ENCODE peak calls at places on chromosomes 11 and 22, in nine cellular contexts. Q, S, X, V, L, Z, N, J and G are unnamed samples.

GRCh38 chr22:19143212-19143611 is 1.2 kb downstream of the ESS2 start:
- DNase-seq in Q (no peak), S (no peak), X (no peak), V (no peak), L (no peak), Z (no peak), N (no peak), J (no peak), G (no peak)

GRCh38 chr11:112797072-112797471 is 164.1 kb upstream of the NCAM1 start:
- DNase-seq in Q (no peak), S (no peak), X (no peak), V (no peak), L (no peak), Z (no peak), N (peak; percentile 82), J (no peak), G (no peak)

GRCh38 chr22:31286360-31287255 is 5.7 kb downstream of the PIK3IP1 start:
- DNase-seq in Q (no peak), S (no peak), X (peak; percentile 45), V (no peak), L (no peak), Z (no peak), N (no peak), J (peak; percentile 56), G (no peak)

GRCh38 chr11:586376-587316 is 10.4 kb downstream of the PHRF1 start:
- DNase-seq in Q (no peak), S (no peak), X (no peak), V (no peak), L (no peak), Z (no peak), N (no peak), J (no peak), G (no peak)

GRCh38 chr22:27146871-27147591 is 489.6 kb downstream of the MIAT start:
- DNase-seq in Q (no peak), S (no peak), X (no peak), V (no peak), L (no peak), Z (no peak), N (no peak), J (no peak), G (no peak)

GRCh38 chr11:134153147-134153905 is 70.4 kb downstream of the NCAPD3 start:
- DNase-seq in Q (no peak), S (no peak), X (no peak), V (no peak), L (no peak), Z (no peak), N (no peak), J (no peak), G (no peak)

GRCh38 chr11:47631473-47631872 is 10.9 kb downstream of the MTCH2 start:
- DNase-seq in Q (no peak), S (no peak), X (no peak), V (peak; percentile 22), L (no peak), Z (no peak), N (no peak), J (no peak), G (no peak)

GRCh38 chr22:42820075-42820763 is 36.9 kb downstream of the ARFGAP3 start:
- DNase-seq in Q (no peak), S (peak; percentile 4), X (no peak), V (peak; percentile 79), L (no peak), Z (peak; percentile 90), N (peak; percentile 78), J (no peak), G (peak; percentile 78)

GRCh38 chr22:50610581-50610980 is 10.0 kb downstream of the MAPK8IP2 start:
- DNase-seq in Q (no peak), S (no peak), X (no peak), V (no peak), L (no peak), Z (no peak), N (no peak), J (no peak), G (no peak)

GRCh38 chr11:11985954-11986949 is 22.2 kb downstream of the DKK3 start:
- DNase-seq in Q (no peak), S (peak; percentile 13), X (no peak), V (no peak), L (no peak), Z (no peak), N (peak; percentile 30), J (no peak), G (no peak)

GRCh38 chr22:35645646-35646045 is 2.6 kb upstream of the APOL6 start:
- DNase-seq in Q (no peak), S (no peak), X (no peak), V (no peak), L (no peak), Z (no peak), N (no peak), J (no peak), G (no peak)

GRCh38 chr22:43850529-43850928 is 11.8 kb downstream of the SULT4A1 start:
- DNase-seq in Q (peak; percentile 14), S (peak; percentile 61), X (no peak), V (no peak), L (no peak), Z (no peak), N (no peak), J (no peak), G (no peak)

GRCh38 chr22:43847376-43848289 is 14.7 kb downstream of the SULT4A1 start:
- DNase-seq in Q (peak; percentile 7), S (peak; percentile 59), X (no peak), V (no peak), L (no peak), Z (no peak), N (no peak), J (no peak), G (no peak)

GRCh38 chr22:43846966-43847365 is 15.3 kb downstream of the SULT4A1 start:
- DNase-seq in Q (peak; percentile 2), S (no peak), X (no peak), V (no peak), L (no peak), Z (no peak), N (no peak), J (no peak), G (no peak)

GRCh38 chr22:43849731-43850130 is 12.6 kb downstream of the SULT4A1 start:
- DNase-seq in Q (peak; percentile 36), S (peak; percentile 52), X (no peak), V (no peak), L (no peak), Z (no peak), N (no peak), J (no peak), G (no peak)

GRCh38 chr22:43848366-43849171 is 13.7 kb downstream of the SULT4A1 start:
- DNase-seq in Q (peak; percentile 49), S (peak; percentile 40), X (no peak), V (peak; percentile 36), L (no peak), Z (peak; percentile 71), N (peak; percentile 57), J (no peak), G (peak; percentile 27)
- TF ChIP-seq CTCF in Q (no peak), S (no peak), X (no peak), V (peak; percentile 50), L (peak; percentile 9), Z (peak; percentile 73), N (peak; percentile 56), J (no peak), G (peak; percentile 68)

GRCh38 chr11:105040703-105041102 is 4.4 kb downstream of the CARD16 start:
- DNase-seq in Q (no peak), S (no peak), X (no peak), V (no peak), L (no peak), Z (no peak), N (no peak), J (no peak), G (no peak)

GRCh38 chr11:105033781-105034180 is 1.2 kb downstream of the CASP1 start:
- DNase-seq in Q (no peak), S (no peak), X (no peak), V (no peak), L (no peak), Z (no peak), N (no peak), J (no peak), G (no peak)

GRCh38 chr11:105032495-105032894 is 2.4 kb downstream of the CASP1 start:
- DNase-seq in Q (no peak), S (no peak), X (no peak), V (no peak), L (no peak), Z (no peak), N (no peak), J (no peak), G (no peak)

GRCh38 chr11:105033344-105033743 is 1.6 kb downstream of the CASP1 start:
- DNase-seq in Q (no peak), S (no peak), X (no peak), V (no peak), L (no peak), Z (no peak), N (no peak), J (no peak), G (no peak)

DNA sequence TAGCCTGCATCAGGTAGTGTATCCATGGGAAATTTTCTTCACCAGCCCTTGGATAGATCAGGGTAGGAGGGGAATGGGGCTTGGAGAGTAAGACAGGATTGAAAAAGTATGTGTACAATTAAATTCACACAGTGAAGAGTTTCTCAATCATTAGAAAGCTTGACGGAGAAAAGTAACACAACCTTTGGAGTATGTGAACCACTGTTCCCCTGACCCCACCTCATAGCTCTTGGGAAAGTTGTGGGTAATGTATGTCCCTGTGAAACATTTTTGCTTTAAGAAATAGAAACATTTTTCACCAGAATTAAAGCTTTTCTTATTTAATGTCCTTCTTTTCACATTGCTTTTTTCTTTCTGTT is 297 bp upstream of the CASP1 start:
- DNase-seq in Q (no peak), S (no peak), X (no peak), V (no peak), L (no peak), Z (no peak), N (no peak), J (no peak), G (no peak)
- H3K4me3 ChIP-seq in Q (peak overlapping the region; percentile 45), S (peak overlapping the region; percentile 45), X (peak overlapping the region; percentile 35), V (peak overlapping the region; percentile 54), L (peak overlapping the region; percentile 58), Z (no peak overlapping the region), N (no peak overlapping the region), J (peak overlapping the region; percentile 37), G (no peak overlapping the region)

GRCh38 chr11:67583319-67584204 is at the start of gene GSTP1:
- DNase-seq in Q (peak; percentile 90), S (peak; percentile 95), X (peak; percentile 90), V (peak; percentile 91), L (peak; percentile 93), Z (peak; percentile 90), N (peak; percentile 90), J (peak; percentile 92), G (peak; percentile 91)
- TF ChIP-seq CTCF in Q (peak; percentile 73), S (peak; percentile 81), X (peak; percentile 51), V (peak; percentile 31), L (peak; percentile 68), Z (peak; percentile 44), N (peak; percentile 69), J (peak; percentile 65), G (peak; percentile 58)

DNA sequence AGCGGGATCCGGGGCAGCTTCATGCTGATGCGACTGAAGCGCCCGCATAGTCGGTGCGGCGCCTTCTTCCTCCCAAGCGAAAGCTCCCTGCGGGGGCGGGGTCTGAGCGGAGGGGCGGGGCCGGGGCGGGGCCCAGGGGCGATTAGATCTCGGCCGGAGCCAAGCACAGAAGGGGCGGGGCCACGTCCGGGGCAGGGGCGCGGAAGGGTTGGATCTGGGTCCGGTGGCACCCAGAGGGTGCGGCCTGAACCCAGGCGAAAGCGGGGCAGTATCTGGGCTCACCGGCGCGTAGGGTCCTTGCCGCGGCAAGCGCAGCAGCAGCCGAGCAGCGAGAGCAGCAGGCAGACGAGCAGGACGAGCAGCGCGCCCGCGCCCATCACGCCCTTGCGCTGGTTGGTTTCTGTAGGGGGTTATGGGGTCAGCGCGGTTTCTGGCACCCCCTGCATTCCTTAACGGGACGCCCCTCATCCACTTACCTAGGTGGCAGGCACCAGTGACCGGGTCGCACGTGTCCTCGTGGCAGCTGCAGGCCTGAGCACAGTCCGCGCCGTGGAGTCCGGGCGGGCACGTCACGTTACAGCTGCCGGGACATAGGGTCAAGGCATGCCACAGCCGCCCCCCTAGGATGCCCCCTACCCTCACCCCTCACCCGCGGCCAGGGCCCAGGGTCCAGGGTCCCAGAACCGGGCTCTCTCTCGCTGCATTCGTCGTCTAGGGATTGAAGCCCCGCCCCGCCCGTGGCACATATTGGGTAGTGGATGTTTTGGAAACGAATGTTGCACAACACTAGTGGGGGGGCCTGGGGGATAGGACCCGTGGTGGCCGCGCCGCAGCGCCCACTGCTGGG is 8.1 kb downstream of the SCARF2 start:
- DNase-seq in Q (no peak), S (peak; percentile 80), X (peak; percentile 91), V (no peak), L (no peak), Z (no peak), N (peak; percentile 91), J (peak; percentile 84), G (no peak)
- H3K4me3 ChIP-seq in Q (peak overlapping the region; percentile 59), S (peak overlapping the region; percentile 43), X (peak overlapping the region; percentile 44), V (no peak overlapping the region), L (peak overlapping the region; percentile 38), Z (no peak overlapping the region), N (peak overlapping the region; percentile 49), J (peak overlapping the region; percentile 37), G (no peak overlapping the region)